ENCODE peak calls at places on chromosome 3, in ten cellular contexts. H, G, J, U, R, I, O, Z, C and M are unnamed samples.
A peak's percentile ranks its signal among the peaks of the same experiment; 100 is the strongest.

GRCh38 chr3:25476639-25477038 is 48.6 kb downstream of the RARB start:
- DNase-seq in H (no peak), G (no peak), J (no peak), U (no peak), R (no peak), I (no peak), O (no peak), Z (no peak), C (peak; percentile 52), M (no peak)

GRCh38 chr3:158777171-158777873 is 24.5 kb upstream of the MFSD1 start:
- DNase-seq in H (no peak), G (no peak), J (no peak), U (no peak), R (no peak), I (no peak), O (no peak), Z (no peak), C (no peak), M (no peak)

GRCh38 chr3:28077566-28077965 is 163.9 kb upstream of the CMC1 start:
- DNase-seq in H (peak; percentile 20), G (no peak), J (no peak), U (peak; percentile 31), R (no peak), I (no peak), O (peak; percentile 12), Z (no peak), C (peak; percentile 9), M (no peak)

GRCh38 chr3:126113733-126114132 is 29.8 kb upstream of the SLC41A3 start:
- DNase-seq in H (no peak), G (no peak), J (no peak), U (no peak), R (no peak), I (peak; percentile 15), O (no peak), Z (no peak), C (no peak), M (no peak)

GRCh38 chr3:157082305-157082981 is 77.5 kb downstream of the CCNL1 start:
- DNase-seq in H (no peak), G (no peak), J (no peak), U (peak; percentile 47), R (no peak), I (no peak), O (peak; percentile 18), Z (no peak), C (peak; percentile 94), M (no peak)

GRCh38 chr3:105431171-105431570 is 64.5 kb downstream of the ALCAM start:
- DNase-seq in H (no peak), G (no peak), J (no peak), U (no peak), R (no peak), I (no peak), O (no peak), Z (no peak), C (peak; percentile 17), M (no peak)

GRCh38 chr3:122988507-122988906 is 39.1 kb downstream of the SEMA5B start:
- DNase-seq in H (no peak), G (no peak), J (no peak), U (no peak), R (no peak), I (no peak), O (no peak), Z (no peak), C (no peak), M (no peak)

GRCh38 chr3:15206662-15207576 is 873 bp downstream of the CAPN7 start:
- DNase-seq in H (peak; percentile 35), G (peak; percentile 23), J (peak; percentile 50), U (no peak), R (no peak), I (no peak), O (no peak), Z (no peak), C (peak; percentile 51), M (peak; percentile 13)

GRCh38 chr3:122415762-122416654 is at the start of gene WDR5B:
- DNase-seq in H (peak; percentile 95), G (peak; percentile 97), J (peak; percentile 99), U (peak; percentile 100), R (peak; percentile 99), I (peak; percentile 99), O (peak; percentile 94), Z (no peak), C (peak; percentile 98), M (peak; percentile 98)

GRCh38 chr3:16063603-16064002 is 110.9 kb upstream of the GALNT15 start:
- DNase-seq in H (no peak), G (no peak), J (no peak), U (no peak), R (no peak), I (no peak), O (no peak), Z (no peak), C (no peak), M (no peak)